ENCODE peak calls at places on chromosome 7, in six cellular contexts. M, T, B, V, G and P are unnamed samples.

GRCh38 chr7:41312235-41312634 is 390.7 kb downstream of the INHBA start:
- DNase-seq in B (no peak), T (no peak), G (no peak), V (no peak), M (no peak), P (no peak)

GRCh38 chr7:51306761-51307160 is 9.8 kb downstream of the COBL start:
- DNase-seq in B (no peak), G (no peak), T (no peak), M (no peak), V (no peak), P (no peak)

GRCh38 chr7:80918909-80919721 is at the start of gene SEMA3C:
- DNase-seq in V (peak), G (peak), M (peak), B (peak), T (peak), P (peak)

GRCh38 chr7:71511361-71511807 is 379.4 kb downstream of the GALNT17 start:
- DNase-seq in M (peak), B (no peak), G (no peak), V (no peak), T (no peak), P (peak)

GRCh38 chr7:130231792-130232191 is 24.1 kb downstream of the SSMEM1 start:
- DNase-seq in G (no peak), V (no peak), B (no peak), M (no peak), T (no peak), P (no peak)

GRCh38 chr7:69912846-69913245 is 314.6 kb downstream of the AUTS2 start:
- DNase-seq in B (peak), G (no peak), T (no peak), V (no peak), M (no peak), P (no peak)

GRCh38 chr7:2665359-2665791 is 22.6 kb upstream of the AMZ1 start:
- DNase-seq in G (no peak), B (no peak), T (no peak), M (peak), V (no peak), P (no peak)

GRCh38 chr7:134612197-134612596 is 34.5 kb upstream of the BPGM start:
- DNase-seq in M (no peak), T (peak), V (no peak), G (peak), B (no peak), P (no peak)

GRCh38 chr7:81331061-81332018 is 412.5 kb upstream of the SEMA3C start:
- DNase-seq in T (no peak), M (no peak), B (peak), G (peak), V (peak), P (no peak)

GRCh38 chr7:8443871-8444756 is 10.7 kb downstream of the NXPH1 start:
- DNase-seq in T (no peak), G (no peak), M (peak), V (no peak), B (no peak), P (peak)

GRCh38 chr7:16365177-16365576 is 56.2 kb downstream of the CRPPA start:
- DNase-seq in B (no peak), V (no peak), T (no peak), M (no peak), G (no peak), P (no peak)

GRCh38 chr7:2872296-2872874 is 28.3 kb upstream of the GNA12 start:
- DNase-seq in V (no peak), T (no peak), M (no peak), B (no peak), G (no peak), P (no peak)

GRCh38 chr7:101077303-101078086 is 7.8 kb upstream of the TRIM56 start:
- DNase-seq in T (peak), G (peak), M (peak), B (peak), V (no peak), P (peak)